ENCODE peak calls at places on chromosomes 2 and 18, in ten cellular contexts. C, L, X, R, B, I, N, U, O and S are unnamed samples.

GRCh38 chr2:7034313-7034712 is 117.1 kb downstream of the RNF144A start:
- DNase-seq in U (no peak), X (peak; percentile 37), L (no peak), N (peak; percentile 60), B (peak; percentile 15), C (no peak), R (no peak), I (no peak), O (no peak), S (no peak)

GRCh38 chr18:7877609-7878008 is 310.5 kb downstream of the PTPRM start:
- DNase-seq in O (no peak), U (no peak), X (no peak), N (no peak), B (no peak), C (no peak), R (no peak), L (no peak), I (no peak), S (no peak)

GRCh38 chr2:96907405-96908041 is 37.6 kb upstream of the SEMA4C start:
- DNase-seq in R (peak; percentile 88), O (peak; percentile 63), B (no peak), C (no peak), N (peak; percentile 97), L (peak; percentile 79), I (peak; percentile 65), X (peak; percentile 71), U (peak; percentile 87), S (no peak)

GRCh38 chr2:233466991-233467603 is 99.5 kb downstream of the USP40 start:
- DNase-seq in B (no peak), R (no peak), L (peak; percentile 5), I (peak; percentile 15), O (peak; percentile 4), U (no peak), C (no peak), N (no peak), X (no peak), S (no peak)

GRCh38 chr2:231189571-231190495 is 8.6 kb upstream of the ARMC9 start:
- DNase-seq in O (peak; percentile 16), C (no peak), U (peak; percentile 62), R (peak; percentile 40), X (peak; percentile 77), N (peak; percentile 88), I (peak; percentile 69), L (no peak), B (peak; percentile 24), S (no peak)

GRCh38 chr2:160207804-160208661 is 8.0 kb upstream of the ITGB6 start:
- DNase-seq in B (peak; percentile 74), L (peak; percentile 34), N (peak; percentile 93), I (peak; percentile 81), C (no peak), R (peak; percentile 37), X (peak; percentile 86), O (peak; percentile 88), U (peak; percentile 42), S (peak; percentile 82)

GRCh38 chr2:31238906-31239841 is 5.2 kb downstream of the EHD3 start:
- DNase-seq in C (no peak), I (no peak), O (no peak), N (peak; percentile 62), B (no peak), X (no peak), U (no peak), L (no peak), R (no peak), S (no peak)

GRCh38 chr2:9099341-9099751 is 95.9 kb upstream of the MBOAT2 start:
- DNase-seq in U (no peak), R (no peak), L (no peak), B (peak; percentile 63), O (no peak), X (peak; percentile 61), N (no peak), C (no peak), I (no peak), S (peak; percentile 11)

GRCh38 chr18:63962137-63962536 is 7.7 kb upstream of the SERPINB8 start:
- DNase-seq in X (no peak), O (no peak), B (no peak), R (no peak), I (no peak), N (no peak), U (no peak), C (no peak), L (no peak), S (no peak)

GRCh38 chr2:203908344-203909185 is 28.0 kb upstream of the ICOS start:
- DNase-seq in O (peak; percentile 29), X (no peak), N (no peak), L (no peak), U (no peak), B (no peak), I (no peak), C (no peak), R (no peak), S (no peak)

GRCh38 chr2:240670950-240671349 is 11.7 kb downstream of the AQP12B start:
- DNase-seq in I (no peak), C (no peak), B (no peak), R (no peak), X (no peak), O (no peak), N (no peak), L (no peak), U (no peak), S (no peak)

GRCh38 chr18:837922-838321 is 25.9 kb upstream of the YES1 start:
- DNase-seq in L (no peak), R (no peak), N (no peak), C (no peak), I (no peak), U (no peak), B (no peak), O (no peak), X (no peak), S (no peak)

DNA sequence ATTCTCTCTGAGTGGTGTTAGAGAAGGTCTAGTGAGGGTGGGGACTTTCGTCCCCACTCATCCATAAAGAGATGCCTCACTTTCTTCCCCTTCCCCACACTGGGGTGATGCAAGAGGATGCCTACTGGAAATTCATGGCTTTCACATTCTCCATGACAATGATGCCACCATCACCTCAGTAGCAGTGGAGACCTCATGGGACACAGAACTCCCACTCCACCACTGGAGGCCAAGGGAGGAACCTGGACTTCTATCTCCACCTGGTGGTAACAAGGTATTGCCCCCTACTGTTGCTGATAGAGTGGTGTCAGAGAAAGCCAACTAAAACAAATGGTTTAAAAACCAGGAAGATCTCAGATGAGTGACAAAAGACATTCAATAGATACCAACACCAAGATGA is 110.9 kb downstream of the INHBB start:
- DNase-seq in C (no peak), O (no peak), R (no peak), I (no peak), B (no peak), L (no peak), X (no peak), N (no peak), U (no peak), S (no peak)
- TF ChIP-seq CTCF in C (no peak), O (no peak), R (no peak), I (no peak), B (peak; percentile 8), L (no peak), X (no peak), N (no peak), U (no peak), S (no peak)

DNA sequence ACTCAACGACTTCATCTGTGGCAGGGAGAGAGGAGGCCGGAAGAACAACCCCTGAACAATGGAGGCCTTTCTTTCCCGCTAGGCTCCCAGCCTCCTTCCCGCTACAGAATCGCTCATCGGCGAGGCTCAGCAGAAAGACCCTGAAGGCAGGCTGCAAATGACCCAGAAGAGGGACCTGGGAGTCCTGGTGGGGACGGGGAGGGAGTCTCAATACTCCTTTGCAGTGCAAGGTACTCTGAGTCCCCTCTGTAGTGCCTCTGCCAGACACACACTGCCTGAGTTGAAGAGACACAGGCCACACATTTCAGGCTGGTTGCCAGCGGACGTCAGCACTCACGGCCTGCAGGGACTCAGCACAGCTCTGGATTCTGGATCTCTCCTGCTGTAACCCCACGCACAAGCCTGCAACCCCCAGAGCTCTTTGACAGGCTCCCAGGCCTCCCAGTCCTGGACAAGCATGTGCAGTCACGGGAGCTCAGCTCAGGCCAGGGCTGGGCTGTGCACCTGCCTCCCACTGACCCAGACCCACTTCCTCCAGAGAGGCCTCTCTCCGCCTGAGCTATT is 6.1 kb downstream of the GPR17 start:
- DNase-seq in U (peak; percentile 94), N (no peak), B (no peak), X (no peak), O (peak; percentile 71), R (peak; percentile 91), L (peak; percentile 49), C (no peak), I (peak; percentile 49), S (no peak)
- H3K4me3 ChIP-seq in U (peak overlapping the region; percentile 10), N (no peak overlapping the region), B (no peak overlapping the region), X (no peak overlapping the region), O (no peak overlapping the region), R (no peak overlapping the region), L (no peak overlapping the region), C (no peak overlapping the region), I (no peak overlapping the region), S (no peak overlapping the region)

GRCh38 chr18:76167440-76167839 is 327.6 kb downstream of the ZNF516 start:
- DNase-seq in N (no peak), R (no peak), X (no peak), U (no peak), B (no peak), C (no peak), O (no peak), I (no peak), L (no peak), S (no peak)
- TF ChIP-seq CTCF in N (no peak), R (no peak), X (no peak), U (no peak), B (no peak), C (no peak), O (no peak), I (no peak), L (no peak), S (no peak)

GRCh38 chr2:20013061-20013721 is 723 bp upstream of the MATN3 start:
- DNase-seq in I (no peak), O (no peak), L (no peak), R (no peak), U (no peak), N (no peak), B (no peak), C (no peak), X (peak; percentile 9), S (no peak)

GRCh38 chr2:20012282-20013060 is at the start of gene MATN3:
- DNase-seq in I (peak; percentile 71), X (peak; percentile 20), R (peak; percentile 27), N (peak; percentile 73), C (no peak), B (no peak), L (no peak), O (peak; percentile 46), U (peak; percentile 25), S (no peak)

GRCh38 chr2:20011276-20012031 is 1.0 kb downstream of the MATN3 start:
- DNase-seq in X (no peak), U (no peak), O (no peak), N (no peak), I (no peak), L (no peak), B (no peak), C (no peak), R (no peak), S (no peak)

GRCh38 chr2:20008703-20009102 is 3.8 kb downstream of the MATN3 start:
- DNase-seq in R (no peak), C (no peak), N (no peak), X (no peak), U (no peak), I (no peak), B (no peak), L (no peak), O (no peak), S (no peak)

DNA sequence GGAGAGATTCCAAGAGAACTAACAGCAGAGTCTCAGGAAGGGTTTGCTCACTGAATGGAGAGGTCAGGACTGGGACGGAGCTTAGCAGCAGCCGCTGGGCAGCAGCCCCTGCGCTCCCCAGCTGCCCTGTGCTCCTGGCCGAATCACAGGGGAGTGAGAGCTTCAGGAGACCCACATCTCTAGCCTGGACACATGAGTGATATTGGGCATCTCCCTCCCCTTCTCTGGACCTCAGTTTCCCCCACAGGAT is 511 bp downstream of the MATN3 start:
- DNase-seq in R (no peak), N (no peak), X (no peak), B (no peak), O (no peak), L (no peak), I (no peak), C (no peak), U (no peak), S (no peak)
- H3K4me3 ChIP-seq in R (peak overlapping the region; percentile 73), N (peak overlapping the region; percentile 86), X (peak overlapping the region; percentile 29), B (peak overlapping the region; percentile 55), O (no peak overlapping the region), L (peak overlapping the region; percentile 41), I (peak overlapping the region; percentile 61), C (peak overlapping the region; percentile 55), U (peak overlapping the region; percentile 66), S (peak overlapping the region; percentile 35)